ENCODE peak calls at places on chromosomes 6 and 20, in six cellular contexts. One of them, this sample, is unnamed.

GRCh38 chr6:1864496-1864895 is 254.8 kb downstream of the FOXC1 start:
- DNase-seq in GOT3: no peak
- DNase-seq in body of pancreas: no peak
- DNase-seq in stimulated activated CD8-positive, alpha-beta memory T cell treated with anti-CD3 and anti-CD28 coated beads, Interleukin-4, amount 100 ng/mL, for 4 hours: no peak
- DNase-seq in sigmoid colon: no peak
- DNase-seq in A172: no peak
- DNase-seq in this sample: no peak

GRCh38 chr6:22294301-22294700 is 2.5 kb downstream of the PRL start:
- DNase-seq in A172: no peak
- DNase-seq in GOT3: no peak
- DNase-seq in body of pancreas: no peak
- DNase-seq in stimulated activated CD8-positive, alpha-beta memory T cell treated with anti-CD3 and anti-CD28 coated beads, Interleukin-4, amount 100 ng/mL, for 4 hours: no peak
- DNase-seq in sigmoid colon: no peak
- DNase-seq in this sample: no peak

GRCh38 chr6:53032853-53033252 is 32.4 kb upstream of the FBXO9 start:
- DNase-seq in body of pancreas: no peak
- DNase-seq in stimulated activated CD8-positive, alpha-beta memory T cell treated with anti-CD3 and anti-CD28 coated beads, Interleukin-4, amount 100 ng/mL, for 4 hours: no peak
- DNase-seq in sigmoid colon: no peak
- DNase-seq in A172: no peak
- DNase-seq in GOT3: no peak
- DNase-seq in this sample: no peak

GRCh38 chr20:52682271-52682670 is 289.9 kb upstream of the TSHZ2 start:
- DNase-seq in GOT3: no peak
- DNase-seq in stimulated activated CD8-positive, alpha-beta memory T cell treated with anti-CD3 and anti-CD28 coated beads, Interleukin-4, amount 100 ng/mL, for 4 hours: no peak
- DNase-seq in sigmoid colon: no peak
- DNase-seq in A172: no peak
- DNase-seq in body of pancreas: no peak
- DNase-seq in this sample: no peak

GRCh38 chr20:61932711-61933480 is 132.8 kb downstream of the TAF4 start:
- DNase-seq in GOT3: no peak
- DNase-seq in A172: no peak
- DNase-seq in sigmoid colon: peak; percentile 46
- DNase-seq in stimulated activated CD8-positive, alpha-beta memory T cell treated with anti-CD3 and anti-CD28 coated beads, Interleukin-4, amount 100 ng/mL, for 4 hours: no peak
- DNase-seq in body of pancreas: no peak
- DNase-seq in this sample: no peak

GRCh38 chr20:3000852-3001523 is 42.4 kb upstream of the GNRH2 start:
- DNase-seq in sigmoid colon: no peak
- DNase-seq in body of pancreas: no peak
- DNase-seq in A172: peak; percentile 55
- DNase-seq in stimulated activated CD8-positive, alpha-beta memory T cell treated with anti-CD3 and anti-CD28 coated beads, Interleukin-4, amount 100 ng/mL, for 4 hours: no peak
- DNase-seq in GOT3: no peak
- DNase-seq in this sample: no peak

GRCh38 chr6:32239462-32239861 is 15.6 kb upstream of the NOTCH4 start:
- DNase-seq in stimulated activated CD8-positive, alpha-beta memory T cell treated with anti-CD3 and anti-CD28 coated beads, Interleukin-4, amount 100 ng/mL, for 4 hours: no peak
- DNase-seq in sigmoid colon: no peak
- DNase-seq in A172: no peak
- DNase-seq in body of pancreas: no peak
- DNase-seq in GOT3: no peak
- DNase-seq in this sample: no peak

GRCh38 chr6:64553414-64553813 is 917.8 kb downstream of the PHF3 start:
- DNase-seq in A172: no peak
- DNase-seq in body of pancreas: no peak
- DNase-seq in GOT3: no peak
- DNase-seq in stimulated activated CD8-positive, alpha-beta memory T cell treated with anti-CD3 and anti-CD28 coated beads, Interleukin-4, amount 100 ng/mL, for 4 hours: no peak
- DNase-seq in sigmoid colon: no peak
- DNase-seq in this sample: no peak

GRCh38 chr6:5695260-5696245 is 311.2 kb downstream of the NRN1 start:
- DNase-seq in A172: peak; percentile 86
- DNase-seq in sigmoid colon: no peak
- DNase-seq in GOT3: no peak
- DNase-seq in body of pancreas: no peak
- DNase-seq in stimulated activated CD8-positive, alpha-beta memory T cell treated with anti-CD3 and anti-CD28 coated beads, Interleukin-4, amount 100 ng/mL, for 4 hours: no peak
- DNase-seq in this sample: peak; percentile 35

GRCh38 chr6:110710115-110710514 is 105.2 kb downstream of the CDK19 start:
- DNase-seq in sigmoid colon: no peak
- DNase-seq in GOT3: no peak
- DNase-seq in stimulated activated CD8-positive, alpha-beta memory T cell treated with anti-CD3 and anti-CD28 coated beads, Interleukin-4, amount 100 ng/mL, for 4 hours: no peak
- DNase-seq in A172: no peak
- DNase-seq in body of pancreas: no peak
- DNase-seq in this sample: no peak

GRCh38 chr6:15457903-15458530 is 204.8 kb downstream of the DTNBP1 start:
- DNase-seq in body of pancreas: no peak
- DNase-seq in sigmoid colon: no peak
- DNase-seq in A172: no peak
- DNase-seq in stimulated activated CD8-positive, alpha-beta memory T cell treated with anti-CD3 and anti-CD28 coated beads, Interleukin-4, amount 100 ng/mL, for 4 hours: no peak
- DNase-seq in GOT3: no peak
- DNase-seq in this sample: no peak

GRCh38 chr6:2841264-2842138 is at the start of gene SERPINB1:
- DNase-seq in stimulated activated CD8-positive, alpha-beta memory T cell treated with anti-CD3 and anti-CD28 coated beads, Interleukin-4, amount 100 ng/mL, for 4 hours: no peak
- DNase-seq in GOT3: peak; percentile 65
- DNase-seq in body of pancreas: peak; percentile 94
- DNase-seq in A172: peak; percentile 38
- DNase-seq in sigmoid colon: peak; percentile 93
- DNase-seq in this sample: peak; percentile 94

GRCh38 chr6:112744827-112745226 is 397.7 kb downstream of the RFPL4B start:
- DNase-seq in sigmoid colon: no peak
- DNase-seq in stimulated activated CD8-positive, alpha-beta memory T cell treated with anti-CD3 and anti-CD28 coated beads, Interleukin-4, amount 100 ng/mL, for 4 hours: no peak
- DNase-seq in GOT3: no peak
- DNase-seq in body of pancreas: no peak
- DNase-seq in A172: no peak
- DNase-seq in this sample: no peak

GRCh38 chr20:362271-363254 is 15.7 kb downstream of the NRSN2 start:
- DNase-seq in stimulated activated CD8-positive, alpha-beta memory T cell treated with anti-CD3 and anti-CD28 coated beads, Interleukin-4, amount 100 ng/mL, for 4 hours: no peak
- DNase-seq in body of pancreas: peak; percentile 97
- DNase-seq in sigmoid colon: peak; percentile 86
- DNase-seq in A172: peak; percentile 91
- DNase-seq in GOT3: peak; percentile 22
- DNase-seq in this sample: peak; percentile 89

GRCh38 chr6:120077489-120077888 is 727.9 kb upstream of the MAN1A1 start:
- DNase-seq in A172: no peak
- DNase-seq in body of pancreas: no peak
- DNase-seq in GOT3: no peak
- DNase-seq in stimulated activated CD8-positive, alpha-beta memory T cell treated with anti-CD3 and anti-CD28 coated beads, Interleukin-4, amount 100 ng/mL, for 4 hours: no peak
- DNase-seq in sigmoid colon: no peak
- DNase-seq in this sample: no peak

GRCh38 chr20:10110151-10110550 is 75.4 kb downstream of the ANKEF1 start:
- DNase-seq in sigmoid colon: no peak
- DNase-seq in GOT3: no peak
- DNase-seq in A172: peak; percentile 44
- DNase-seq in body of pancreas: no peak
- DNase-seq in stimulated activated CD8-positive, alpha-beta memory T cell treated with anti-CD3 and anti-CD28 coated beads, Interleukin-4, amount 100 ng/mL, for 4 hours: no peak
- DNase-seq in this sample: no peak